ENCODE peak calls at places on chromosome 15, in ten cellular contexts. P is globus pallidus; H is effector memory CD8-positive, alpha-beta T cell; C is fibroblast of lung; X is activated T-helper 1 cell treated with anti-CD3 and anti-CD28 coated beads, Interleukin-2, amount 50 U/mL, for 16 hours; T is hippocampal formation; D is HuH-7; J is posterior cingulate gyrus; I is activated CD4-positive, alpha-beta T cell treated with anti-CD3 and anti-CD28 coated beads for 36 hours; F is activated T-cell treated with anti-CD3 and anti-CD28 coated beads for 1 hour. R is an unnamed sample.
A peak's percentile ranks its signal among the peaks of the same experiment; 100 is the strongest.

GRCh38 chr15:42146551-42147430 is 9.6 kb downstream of the PLA2G4F start:
- DNase-seq in P (no peak), H (no peak), C (no peak), X (no peak), T (no peak), D (no peak), J (no peak), I (no peak), F (no peak), R (no peak)

GRCh38 chr15:70361891-70362290 is 264.2 kb upstream of the TLE3 start:
- DNase-seq in P (no peak), H (no peak), C (no peak), X (no peak), T (no peak), D (no peak), J (no peak), I (no peak), F (no peak), R (no peak)

GRCh38 chr15:80580536-80581260 is 114.4 kb upstream of the ABHD17C start:
- DNase-seq in P (no peak), H (no peak), C (no peak), X (no peak), T (no peak), D (no peak), J (no peak), I (no peak), F (no peak), R (no peak)

GRCh38 chr15:49718234-49718633 is 97.4 kb downstream of the DTWD1 start:
- DNase-seq in P (no peak), H (no peak), C (no peak), X (no peak), T (no peak), D (no peak), J (no peak), I (no peak), F (no peak), R (no peak)

GRCh38 chr15:31271224-31271635 is 55.4 kb upstream of the KLF13 start:
- DNase-seq in P (no peak), H (no peak), C (no peak), X (no peak), T (no peak), D (no peak), J (no peak), I (no peak), F (no peak), R (no peak)

GRCh38 chr15:30043211-30043655 is 39.5 kb upstream of the GOLGA8J start:
- DNase-seq in P (peak; percentile 84), H (no peak), C (peak; percentile 34), X (no peak), T (no peak), D (no peak), J (no peak), I (no peak), F (no peak), R (peak; percentile 50)

GRCh38 chr15:37203050-37203449 is 102.7 kb upstream of the MEIS2 start:
- DNase-seq in P (no peak), H (no peak), C (no peak), X (no peak), T (no peak), D (no peak), J (no peak), I (no peak), F (no peak), R (no peak)

GRCh38 chr15:80194914-80195313 is 42.1 kb downstream of the FAH start:
- DNase-seq in P (no peak), H (no peak), C (no peak), X (no peak), T (no peak), D (no peak), J (no peak), I (no peak), F (no peak), R (no peak)

GRCh38 chr15:67059127-67059553 is 6.3 kb upstream of the SMAD3 start:
- DNase-seq in P (no peak), H (no peak), C (no peak), X (no peak), T (no peak), D (no peak), J (no peak), I (no peak), F (no peak), R (no peak)

GRCh38 chr15:29104566-29104880 is 165.1 kb downstream of the NSMCE3 start:
- DNase-seq in P (no peak), H (no peak), C (no peak), X (no peak), T (no peak), D (no peak), J (no peak), I (no peak), F (no peak), R (no peak)

GRCh38 chr15:68679161-68679560 is 100.4 kb downstream of the CORO2B start:
- DNase-seq in P (no peak), H (no peak), C (no peak), X (no peak), T (no peak), D (no peak), J (no peak), I (no peak), F (no peak), R (no peak)

GRCh38 chr15:98888839-98889479 is 118.6 kb downstream of the PGPEP1L start:
- DNase-seq in P (no peak), H (no peak), C (peak; percentile 91), X (no peak), T (no peak), D (no peak), J (no peak), I (no peak), F (no peak), R (no peak)

GRCh38 chr15:31457631-31458526 is 131.2 kb downstream of the KLF13 start:
- DNase-seq in P (no peak), H (no peak), C (peak; percentile 81), X (no peak), T (no peak), D (no peak), J (no peak), I (no peak), F (no peak), R (no peak)

GRCh38 chr15:63498815-63499549 is 5.4 kb upstream of the USP3 start:
- DNase-seq in P (no peak), H (no peak), C (no peak), X (no peak), T (no peak), D (no peak), J (no peak), I (no peak), F (no peak), R (no peak)

GRCh38 chr15:28881170-28881569 is 4.6 kb upstream of the APBA2 start:
- DNase-seq in P (no peak), H (no peak), C (peak; percentile 27), X (no peak), T (no peak), D (no peak), J (no peak), I (no peak), F (no peak), R (no peak)

GRCh38 chr15:40054746-40055575 is 16.0 kb upstream of the SRP14 start:
- DNase-seq in P (no peak), H (no peak), C (peak; percentile 67), X (no peak), T (no peak), D (no peak), J (no peak), I (peak; percentile 68), F (no peak), R (no peak)

GRCh38 chr15:41561104-41561776 is 2.2 kb downstream of the TYRO3 start:
- DNase-seq in P (peak; percentile 49), H (no peak), C (no peak), X (no peak), T (peak; percentile 51), D (no peak), J (peak; percentile 46), I (no peak), F (no peak), R (no peak)

GRCh38 chr15:52191207-52191606 is at the start of gene GNB5:
- DNase-seq in P (no peak), H (no peak), C (no peak), X (no peak), T (no peak), D (no peak), J (no peak), I (no peak), F (no peak), R (no peak)

GRCh38 chr15:38660726-38661125 is 96.1 kb upstream of the RASGRP1 start:
- DNase-seq in P (no peak), H (no peak), C (no peak), X (no peak), T (no peak), D (no peak), J (no peak), I (peak; percentile 60), F (no peak), R (no peak)

GRCh38 chr15:98767692-98768091 is 119.4 kb downstream of the IGF1R start:
- DNase-seq in P (no peak), H (no peak), C (peak; percentile 29), X (no peak), T (no peak), D (no peak), J (no peak), I (no peak), F (no peak), R (no peak)

GRCh38 chr15:75054172-75054897 is 30.9 kb downstream of the PPCDC start:
- DNase-seq in P (peak; percentile 46), H (no peak), C (no peak), X (no peak), T (no peak), D (no peak), J (no peak), I (no peak), F (no peak), R (no peak)

GRCh38 chr15:90316139-90316538 is 35.9 kb upstream of the ZNF774 start:
- DNase-seq in P (no peak), H (no peak), C (no peak), X (no peak), T (no peak), D (no peak), J (no peak), I (no peak), F (no peak), R (no peak)

GRCh38 chr15:48170981-48171380 is 7.1 kb downstream of the MYEF2 start:
- DNase-seq in P (peak; percentile 7), H (no peak), C (no peak), X (no peak), T (no peak), D (no peak), J (no peak), I (no peak), F (no peak), R (no peak)

GRCh38 chr15:20344601-20345400 is 196.8 kb downstream of the GOLGA6L6 start:
- DNase-seq in P (no peak), H (no peak), C (no peak), X (no peak), T (no peak), D (no peak), J (no peak), I (peak; percentile 13), F (no peak), R (no peak)

GRCh38 chr15:100809587-100809986 is 70.0 kb upstream of the ALDH1A3 start:
- DNase-seq in P (no peak), H (no peak), C (peak; percentile 23), X (no peak), T (no peak), D (no peak), J (no peak), I (no peak), F (no peak), R (no peak)

GRCh38 chr15:70291696-70292510 is 194.2 kb upstream of the TLE3 start:
- DNase-seq in P (no peak), H (no peak), C (no peak), X (no peak), T (no peak), D (no peak), J (no peak), I (no peak), F (no peak), R (no peak)

GRCh38 chr15:81133782-81134461 is at the start of gene CFAP161:
- DNase-seq in P (peak; percentile 80), H (no peak), C (peak; percentile 69), X (no peak), T (peak; percentile 77), D (no peak), J (peak; percentile 86), I (peak; percentile 70), F (no peak), R (peak; percentile 74)

GRCh38 chr15:75565062-75565970 is 13.8 kb downstream of the PTPN9 start:
- DNase-seq in P (no peak), H (no peak), C (peak; percentile 62), X (no peak), T (no peak), D (no peak), J (no peak), I (no peak), F (no peak), R (no peak)

R was measured in frontal cortex.